ENCODE peak calls at places on chromosomes 3 and 15, in ten cellular contexts. One of them, this sample, is unnamed. For H3K4me1, the result is how much of the 10 kb centered on the place peaks cover.

GRCh38 chr3:159189994-159190669 is 388.3 kb downstream of the MFSD1 start:
- DNase-seq in CD8-positive, alpha-beta memory T cell: no peak
- DNase-seq in heart right ventricle: no peak
- DNase-seq in A549: no peak
- DNase-seq in heart left ventricle: no peak
- DNase-seq in right lobe of liver: no peak
- DNase-seq in colonic mucosa: no peak
- DNase-seq in tibial artery: no peak
- DNase-seq in astrocyte: peak
- DNase-seq in body of pancreas: no peak
- DNase-seq in this sample: no peak

GRCh38 chr3:35708394-35708793 is 69.1 kb downstream of the ARPP21 start:
- DNase-seq in heart left ventricle: no peak
- DNase-seq in body of pancreas: no peak
- DNase-seq in heart right ventricle: no peak
- DNase-seq in CD8-positive, alpha-beta memory T cell: no peak
- DNase-seq in A549: no peak
- DNase-seq in astrocyte: no peak
- DNase-seq in right lobe of liver: no peak
- DNase-seq in colonic mucosa: no peak
- DNase-seq in tibial artery: no peak
- DNase-seq in this sample: no peak

GRCh38 chr3:125618208-125618607 is 22.9 kb upstream of the OSBPL11 start:
- DNase-seq in heart left ventricle: no peak
- DNase-seq in right lobe of liver: no peak
- DNase-seq in astrocyte: no peak
- DNase-seq in body of pancreas: no peak
- DNase-seq in heart right ventricle: no peak
- DNase-seq in colonic mucosa: no peak
- DNase-seq in A549: no peak
- DNase-seq in CD8-positive, alpha-beta memory T cell: no peak
- DNase-seq in tibial artery: no peak
- DNase-seq in this sample: no peak

GRCh38 chr3:182364323-182364722 is 429.0 kb upstream of the ATP11B start:
- DNase-seq in right lobe of liver: no peak
- DNase-seq in CD8-positive, alpha-beta memory T cell: no peak
- DNase-seq in body of pancreas: no peak
- DNase-seq in heart left ventricle: no peak
- DNase-seq in astrocyte: peak
- DNase-seq in tibial artery: no peak
- DNase-seq in A549: no peak
- DNase-seq in colonic mucosa: no peak
- DNase-seq in heart right ventricle: no peak
- DNase-seq in this sample: no peak

GRCh38 chr3:8665407-8665896 is 20.9 kb upstream of the SSUH2 start:
- DNase-seq in colonic mucosa: no peak
- DNase-seq in astrocyte: peak
- DNase-seq in heart left ventricle: no peak
- DNase-seq in right lobe of liver: no peak
- DNase-seq in A549: no peak
- DNase-seq in CD8-positive, alpha-beta memory T cell: no peak
- DNase-seq in body of pancreas: no peak
- DNase-seq in heart right ventricle: no peak
- DNase-seq in tibial artery: no peak
- DNase-seq in this sample: no peak

GRCh38 chr15:100891316-100892012 is 11.8 kb downstream of the ALDH1A3 start:
- DNase-seq in A549: no peak
- DNase-seq in tibial artery: no peak
- DNase-seq in astrocyte: no peak
- DNase-seq in right lobe of liver: no peak
- DNase-seq in heart left ventricle: no peak
- DNase-seq in heart right ventricle: no peak
- DNase-seq in colonic mucosa: no peak
- DNase-seq in body of pancreas: no peak
- DNase-seq in CD8-positive, alpha-beta memory T cell: no peak
- DNase-seq in this sample: no peak

GRCh38 chr3:66413151-66413751 is 87.6 kb downstream of the LRIG1 start:
- DNase-seq in heart right ventricle: no peak
- DNase-seq in heart left ventricle: no peak
- DNase-seq in right lobe of liver: no peak
- DNase-seq in colonic mucosa: no peak
- DNase-seq in A549: no peak
- DNase-seq in CD8-positive, alpha-beta memory T cell: no peak
- DNase-seq in body of pancreas: no peak
- DNase-seq in tibial artery: no peak
- DNase-seq in astrocyte: peak
- DNase-seq in this sample: peak

GRCh38 chr3:105866656-105867653 is 1.9 kb downstream of the CBLB start:
- DNase-seq in tibial artery: peak
- DNase-seq in heart right ventricle: no peak
- DNase-seq in heart left ventricle: no peak
- DNase-seq in A549: no peak
- DNase-seq in colonic mucosa: peak
- DNase-seq in body of pancreas: no peak
- DNase-seq in CD8-positive, alpha-beta memory T cell: peak
- DNase-seq in astrocyte: peak
- DNase-seq in right lobe of liver: no peak
- DNase-seq in this sample: no peak

GRCh38 chr3:30611613-30612421 is 5.4 kb downstream of the TGFBR2 start:
- DNase-seq in heart right ventricle: no peak
- DNase-seq in A549: peak
- DNase-seq in astrocyte: peak
- DNase-seq in CD8-positive, alpha-beta memory T cell: no peak
- DNase-seq in body of pancreas: no peak
- DNase-seq in right lobe of liver: no peak
- DNase-seq in heart left ventricle: no peak
- DNase-seq in tibial artery: no peak
- DNase-seq in colonic mucosa: no peak
- DNase-seq in this sample: no peak

GRCh38 chr15:87959080-87959479 is 297.5 kb downstream of the NTRK3 start:
- DNase-seq in A549: no peak
- DNase-seq in right lobe of liver: no peak
- DNase-seq in heart right ventricle: no peak
- DNase-seq in heart left ventricle: no peak
- DNase-seq in CD8-positive, alpha-beta memory T cell: no peak
- DNase-seq in colonic mucosa: no peak
- DNase-seq in body of pancreas: no peak
- DNase-seq in astrocyte: no peak
- DNase-seq in tibial artery: no peak
- DNase-seq in this sample: no peak

GRCh38 chr15:71559098-71559497 is 251.3 kb upstream of the NR2E3 start:
- DNase-seq in body of pancreas: no peak
- DNase-seq in heart left ventricle: no peak
- DNase-seq in right lobe of liver: no peak
- DNase-seq in tibial artery: no peak
- DNase-seq in CD8-positive, alpha-beta memory T cell: no peak
- DNase-seq in heart right ventricle: no peak
- DNase-seq in astrocyte: peak
- DNase-seq in A549: no peak
- DNase-seq in colonic mucosa: no peak
- DNase-seq in this sample: no peak

GRCh38 chr3:132399054-132399929 is 18.0 kb upstream of the DNAJC13 start:
- DNase-seq in tibial artery: no peak
- DNase-seq in A549: peak
- DNase-seq in astrocyte: peak
- DNase-seq in heart left ventricle: no peak
- DNase-seq in right lobe of liver: no peak
- DNase-seq in colonic mucosa: no peak
- DNase-seq in CD8-positive, alpha-beta memory T cell: no peak
- DNase-seq in heart right ventricle: no peak
- DNase-seq in body of pancreas: peak
- DNase-seq in this sample: no peak

GRCh38 chr3:183489455-183490210 is 61.2 kb upstream of the MCF2L2 start:
- DNase-seq in body of pancreas: no peak
- DNase-seq in heart right ventricle: no peak
- DNase-seq in A549: no peak
- DNase-seq in CD8-positive, alpha-beta memory T cell: no peak
- DNase-seq in astrocyte: peak
- DNase-seq in colonic mucosa: no peak
- DNase-seq in tibial artery: no peak
- DNase-seq in right lobe of liver: no peak
- DNase-seq in heart left ventricle: no peak
- DNase-seq in this sample: no peak

DNA sequence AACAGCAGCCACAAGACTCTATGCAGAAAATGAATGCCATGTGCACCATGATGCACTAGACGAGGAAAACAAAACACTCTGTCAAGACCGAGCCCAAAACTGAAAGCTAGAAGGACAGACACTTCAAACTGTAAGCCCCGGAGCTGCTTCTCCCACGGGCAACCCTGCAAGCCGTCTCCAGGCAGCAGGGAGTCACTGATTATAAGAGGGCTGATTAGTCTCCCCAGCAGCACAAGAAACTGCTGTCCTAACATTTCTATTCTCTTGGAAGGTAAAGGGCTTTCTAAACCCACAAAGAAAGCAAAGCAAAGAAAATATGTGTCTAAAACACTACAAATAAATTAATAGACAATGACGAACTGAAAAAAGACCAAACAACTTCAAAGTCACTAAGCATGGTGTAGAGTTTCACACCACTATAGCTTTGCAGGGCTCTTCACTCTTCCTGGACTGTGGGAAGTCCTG is 15.5 kb downstream of the TBC1D2B start:
- DNase-seq in colonic mucosa: no peak
- DNase-seq in body of pancreas: peak
- DNase-seq in CD8-positive, alpha-beta memory T cell: peak
- DNase-seq in tibial artery: no peak
- DNase-seq in astrocyte: peak
- DNase-seq in heart right ventricle: no peak
- DNase-seq in A549: no peak
- DNase-seq in right lobe of liver: no peak
- DNase-seq in heart left ventricle: no peak
- DNase-seq in this sample: no peak
- H3K4me3 ChIP-seq in colonic mucosa: no peak
- H3K4me3 ChIP-seq in body of pancreas: no peak
- H3K4me3 ChIP-seq in CD8-positive, alpha-beta memory T cell: peak
- H3K4me3 ChIP-seq in tibial artery: no peak
- H3K4me3 ChIP-seq in astrocyte: peak
- H3K4me3 ChIP-seq in heart right ventricle: no peak
- H3K4me3 ChIP-seq in A549: no peak
- H3K4me3 ChIP-seq in right lobe of liver: no peak
- H3K4me3 ChIP-seq in heart left ventricle: peak
- H3K4me3 ChIP-seq in this sample: peak

DNA sequence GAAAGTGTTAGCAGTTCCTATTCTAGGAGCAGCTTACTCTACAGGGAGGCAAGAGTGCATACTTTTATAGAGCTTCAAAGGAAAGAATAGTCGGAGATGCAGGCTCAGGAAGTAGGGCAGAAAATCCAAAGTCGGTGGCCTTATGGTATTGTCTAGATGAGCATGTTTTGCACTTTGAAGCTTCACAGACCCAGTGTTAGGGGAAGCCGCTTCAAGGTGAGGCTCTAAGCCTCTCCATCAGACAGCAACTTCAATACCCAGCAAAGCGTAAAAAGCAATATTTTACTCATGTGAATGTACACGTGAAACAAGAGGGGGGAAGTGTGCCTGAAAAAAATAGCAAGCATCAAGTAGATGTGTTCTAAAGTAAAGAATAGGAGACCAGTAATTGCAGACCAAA is 125.6 kb upstream of the RASGRP1 start:
- DNase-seq in heart left ventricle: no peak
- DNase-seq in CD8-positive, alpha-beta memory T cell: no peak
- DNase-seq in tibial artery: no peak
- DNase-seq in body of pancreas: no peak
- DNase-seq in heart right ventricle: no peak
- DNase-seq in colonic mucosa: no peak
- DNase-seq in A549: no peak
- DNase-seq in astrocyte: no peak
- DNase-seq in right lobe of liver: no peak
- DNase-seq in this sample: no peak
- H3K4me1 ChIP-seq in heart left ventricle: under half
- H3K4me1 ChIP-seq in CD8-positive, alpha-beta memory T cell: half or more
- H3K4me1 ChIP-seq in tibial artery: under half
- H3K4me1 ChIP-seq in body of pancreas: under half
- H3K4me1 ChIP-seq in heart right ventricle: under half
- H3K4me1 ChIP-seq in colonic mucosa: under half
- H3K4me1 ChIP-seq in A549: under half
- H3K4me1 ChIP-seq in astrocyte: under half
- H3K4me1 ChIP-seq in right lobe of liver: under half
- H3K4me1 ChIP-seq in this sample: under half

GRCh38 chr3:108605028-108605427 is 15.5 kb downstream of the DZIP3 start:
- DNase-seq in astrocyte: no peak
- DNase-seq in heart right ventricle: no peak
- DNase-seq in colonic mucosa: no peak
- DNase-seq in CD8-positive, alpha-beta memory T cell: no peak
- DNase-seq in tibial artery: no peak
- DNase-seq in heart left ventricle: no peak
- DNase-seq in right lobe of liver: no peak
- DNase-seq in A549: no peak
- DNase-seq in body of pancreas: no peak
- DNase-seq in this sample: no peak

GRCh38 chr3:108602935-108603294 is 13.4 kb downstream of the DZIP3 start:
- DNase-seq in A549: no peak
- DNase-seq in astrocyte: no peak
- DNase-seq in right lobe of liver: no peak
- DNase-seq in colonic mucosa: no peak
- DNase-seq in heart left ventricle: no peak
- DNase-seq in heart right ventricle: no peak
- DNase-seq in tibial artery: no peak
- DNase-seq in CD8-positive, alpha-beta memory T cell: no peak
- DNase-seq in body of pancreas: no peak
- DNase-seq in this sample: no peak

GRCh38 chr3:108599677-108600409 is 10.3 kb downstream of the DZIP3 start:
- DNase-seq in body of pancreas: no peak
- DNase-seq in colonic mucosa: no peak
- DNase-seq in heart left ventricle: no peak
- DNase-seq in CD8-positive, alpha-beta memory T cell: no peak
- DNase-seq in astrocyte: no peak
- DNase-seq in tibial artery: no peak
- DNase-seq in right lobe of liver: no peak
- DNase-seq in A549: no peak
- DNase-seq in heart right ventricle: no peak
- DNase-seq in this sample: no peak

GRCh38 chr3:108603689-108604088 is 14.2 kb downstream of the DZIP3 start:
- DNase-seq in body of pancreas: no peak
- DNase-seq in astrocyte: peak
- DNase-seq in tibial artery: no peak
- DNase-seq in colonic mucosa: no peak
- DNase-seq in heart left ventricle: no peak
- DNase-seq in heart right ventricle: no peak
- DNase-seq in A549: no peak
- DNase-seq in CD8-positive, alpha-beta memory T cell: no peak
- DNase-seq in right lobe of liver: no peak
- DNase-seq in this sample: no peak

GRCh38 chr3:108602249-108602934 is 12.9 kb downstream of the DZIP3 start:
- DNase-seq in astrocyte: no peak
- DNase-seq in heart right ventricle: no peak
- DNase-seq in CD8-positive, alpha-beta memory T cell: peak
- DNase-seq in A549: no peak
- DNase-seq in colonic mucosa: no peak
- DNase-seq in right lobe of liver: no peak
- DNase-seq in heart left ventricle: no peak
- DNase-seq in body of pancreas: peak
- DNase-seq in tibial artery: no peak
- DNase-seq in this sample: no peak
- H3K27ac ChIP-seq in astrocyte: no peak
- H3K27ac ChIP-seq in heart right ventricle: no peak
- H3K27ac ChIP-seq in CD8-positive, alpha-beta memory T cell: peak
- H3K27ac ChIP-seq in A549: no peak
- H3K27ac ChIP-seq in colonic mucosa: no peak
- H3K27ac ChIP-seq in right lobe of liver: no peak
- H3K27ac ChIP-seq in heart left ventricle: no peak
- H3K27ac ChIP-seq in body of pancreas: no peak
- H3K27ac ChIP-seq in tibial artery: no peak
- H3K27ac ChIP-seq in this sample: no peak

GRCh38 chr15:31350771-31351170 is 24.1 kb downstream of the KLF13 start:
- DNase-seq in A549: no peak
- DNase-seq in body of pancreas: no peak
- DNase-seq in tibial artery: no peak
- DNase-seq in heart right ventricle: no peak
- DNase-seq in heart left ventricle: no peak
- DNase-seq in right lobe of liver: no peak
- DNase-seq in colonic mucosa: no peak
- DNase-seq in CD8-positive, alpha-beta memory T cell: no peak
- DNase-seq in astrocyte: no peak
- DNase-seq in this sample: no peak
- H3K4me3 ChIP-seq in A549: no peak
- H3K4me3 ChIP-seq in body of pancreas: no peak
- H3K4me3 ChIP-seq in tibial artery: no peak
- H3K4me3 ChIP-seq in heart right ventricle: no peak
- H3K4me3 ChIP-seq in heart left ventricle: no peak
- H3K4me3 ChIP-seq in right lobe of liver: no peak
- H3K4me3 ChIP-seq in colonic mucosa: no peak
- H3K4me3 ChIP-seq in CD8-positive, alpha-beta memory T cell: no peak
- H3K4me3 ChIP-seq in astrocyte: no peak
- H3K4me3 ChIP-seq in this sample: no peak